ENCODE peak calls at places on chromosomes 5 and 9, in eight cellular contexts. One of them, this sample, is unnamed.

GRCh38 chr5:22669345-22669744 is 183.8 kb downstream of the CDH12 start:
- DNase-seq in nephron progenitor cell: no peak
- DNase-seq in GM20000: no peak
- DNase-seq in kidney: no peak
- DNase-seq in H9: no peak
- DNase-seq in Calu3: no peak
- DNase-seq in mucosa of descending colon: no peak
- DNase-seq in GM10248: no peak
- DNase-seq in this sample: no peak

GRCh38 chr5:1362242-1363015 is 17.5 kb upstream of the CLPTM1L start:
- DNase-seq in mucosa of descending colon: no peak
- DNase-seq in GM10248: no peak
- DNase-seq in kidney: no peak
- DNase-seq in H9: no peak
- DNase-seq in nephron progenitor cell: no peak
- DNase-seq in GM20000: no peak
- DNase-seq in Calu3: no peak
- DNase-seq in this sample: no peak

GRCh38 chr5:33725846-33726245 is 165.9 kb downstream of the ADAMTS12 start:
- DNase-seq in H9: no peak
- DNase-seq in mucosa of descending colon: no peak
- DNase-seq in nephron progenitor cell: no peak
- DNase-seq in Calu3: no peak
- DNase-seq in GM20000: no peak
- DNase-seq in kidney: no peak
- DNase-seq in GM10248: no peak
- DNase-seq in this sample: no peak

GRCh38 chr5:78979899-78980298 is 5.2 kb downstream of the ARSB start:
- DNase-seq in mucosa of descending colon: no peak
- DNase-seq in GM10248: no peak
- DNase-seq in GM20000: no peak
- DNase-seq in kidney: no peak
- DNase-seq in nephron progenitor cell: no peak
- DNase-seq in Calu3: peak
- DNase-seq in H9: no peak
- DNase-seq in this sample: no peak

GRCh38 chr5:65893749-65894430 is 32.5 kb upstream of the ERBIN start:
- DNase-seq in mucosa of descending colon: no peak
- DNase-seq in GM20000: no peak
- DNase-seq in kidney: no peak
- DNase-seq in GM10248: no peak
- DNase-seq in nephron progenitor cell: no peak
- DNase-seq in H9: peak
- DNase-seq in Calu3: no peak
- DNase-seq in this sample: no peak

GRCh38 chr9:33223696-33224095 is 16.3 kb upstream of the SPINK4 start:
- DNase-seq in GM10248: no peak
- DNase-seq in mucosa of descending colon: no peak
- DNase-seq in H9: no peak
- DNase-seq in GM20000: no peak
- DNase-seq in nephron progenitor cell: no peak
- DNase-seq in Calu3: no peak
- DNase-seq in kidney: no peak
- DNase-seq in this sample: no peak

GRCh38 chr5:173495225-173495904 is 121.1 kb downstream of the BOD1 start:
- DNase-seq in mucosa of descending colon: no peak
- DNase-seq in Calu3: no peak
- DNase-seq in GM10248: no peak
- DNase-seq in kidney: no peak
- DNase-seq in H9: peak
- DNase-seq in nephron progenitor cell: no peak
- DNase-seq in GM20000: no peak
- DNase-seq in this sample: no peak

GRCh38 chr5:16160706-16161105 is 18.9 kb downstream of the MARCHF11 start:
- DNase-seq in mucosa of descending colon: peak
- DNase-seq in Calu3: peak
- DNase-seq in GM20000: peak
- DNase-seq in nephron progenitor cell: peak
- DNase-seq in kidney: no peak
- DNase-seq in GM10248: peak
- DNase-seq in H9: peak
- DNase-seq in this sample: peak

GRCh38 chr5:94785111-94785510 is 166.6 kb downstream of the SLF1 start:
- DNase-seq in GM20000: no peak
- DNase-seq in Calu3: no peak
- DNase-seq in GM10248: no peak
- DNase-seq in nephron progenitor cell: no peak
- DNase-seq in H9: no peak
- DNase-seq in kidney: no peak
- DNase-seq in mucosa of descending colon: no peak
- DNase-seq in this sample: no peak

GRCh38 chr9:35673132-35673997 is at the start of gene CA9:
- DNase-seq in nephron progenitor cell: no peak
- DNase-seq in H9: no peak
- DNase-seq in GM20000: no peak
- DNase-seq in kidney: peak
- DNase-seq in mucosa of descending colon: no peak
- DNase-seq in Calu3: no peak
- DNase-seq in GM10248: no peak
- DNase-seq in this sample: peak

GRCh38 chr5:72951850-72952468 is 3.9 kb upstream of the FCHO2 start:
- DNase-seq in nephron progenitor cell: no peak
- DNase-seq in kidney: no peak
- DNase-seq in GM10248: no peak
- DNase-seq in mucosa of descending colon: peak
- DNase-seq in GM20000: no peak
- DNase-seq in H9: no peak
- DNase-seq in Calu3: peak
- DNase-seq in this sample: no peak

GRCh38 chr5:170769898-170770416 is 13.6 kb upstream of the GABRP start:
- DNase-seq in GM20000: no peak
- DNase-seq in H9: no peak
- DNase-seq in GM10248: no peak
- DNase-seq in Calu3: no peak
- DNase-seq in mucosa of descending colon: no peak
- DNase-seq in kidney: no peak
- DNase-seq in nephron progenitor cell: no peak
- DNase-seq in this sample: no peak

GRCh38 chr9:137312852-137313325 is 10.8 kb upstream of the NRARP start:
- DNase-seq in H9: peak
- DNase-seq in nephron progenitor cell: no peak
- DNase-seq in mucosa of descending colon: no peak
- DNase-seq in GM10248: no peak
- DNase-seq in kidney: peak
- DNase-seq in GM20000: no peak
- DNase-seq in Calu3: no peak
- DNase-seq in this sample: peak

GRCh38 chr5:31918739-31919138 is 255.4 kb downstream of the GOLPH3 start:
- DNase-seq in mucosa of descending colon: no peak
- DNase-seq in GM10248: no peak
- DNase-seq in kidney: no peak
- DNase-seq in H9: no peak
- DNase-seq in Calu3: no peak
- DNase-seq in GM20000: no peak
- DNase-seq in nephron progenitor cell: no peak
- DNase-seq in this sample: no peak

GRCh38 chr5:103800728-103801127 is 238.1 kb upstream of the NUDT12 start:
- DNase-seq in GM20000: no peak
- DNase-seq in kidney: no peak
- DNase-seq in nephron progenitor cell: no peak
- DNase-seq in mucosa of descending colon: no peak
- DNase-seq in H9: no peak
- DNase-seq in GM10248: no peak
- DNase-seq in Calu3: no peak
- DNase-seq in this sample: no peak

GRCh38 chr5:94793113-94793815 is 174.8 kb downstream of the SLF1 start:
- DNase-seq in Calu3: no peak
- DNase-seq in GM20000: peak
- DNase-seq in mucosa of descending colon: peak
- DNase-seq in nephron progenitor cell: no peak
- DNase-seq in H9: no peak
- DNase-seq in GM10248: peak
- DNase-seq in kidney: no peak
- DNase-seq in this sample: no peak

GRCh38 chr5:50325237-50325832 is 115.8 kb downstream of the EMB start:
- DNase-seq in Calu3: peak
- DNase-seq in GM20000: peak
- DNase-seq in mucosa of descending colon: peak
- DNase-seq in GM10248: peak
- DNase-seq in H9: no peak
- DNase-seq in nephron progenitor cell: peak
- DNase-seq in kidney: no peak
- DNase-seq in this sample: no peak

GRCh38 chr5:90562331-90562730 is 3.7 kb downstream of the ADGRV1 start:
- DNase-seq in kidney: no peak
- DNase-seq in GM10248: no peak
- DNase-seq in Calu3: no peak
- DNase-seq in H9: no peak
- DNase-seq in nephron progenitor cell: peak
- DNase-seq in GM20000: no peak
- DNase-seq in mucosa of descending colon: no peak
- DNase-seq in this sample: no peak

GRCh38 chr5:159174511-159175168 is 34.7 kb downstream of the RNF145 start:
- DNase-seq in H9: no peak
- DNase-seq in GM10248: no peak
- DNase-seq in kidney: no peak
- DNase-seq in nephron progenitor cell: no peak
- DNase-seq in GM20000: no peak
- DNase-seq in mucosa of descending colon: no peak
- DNase-seq in Calu3: no peak
- DNase-seq in this sample: no peak

GRCh38 chr9:92620870-92621269 is 49.1 kb downstream of the IPPK start:
- DNase-seq in nephron progenitor cell: no peak
- DNase-seq in H9: peak
- DNase-seq in Calu3: no peak
- DNase-seq in kidney: no peak
- DNase-seq in mucosa of descending colon: no peak
- DNase-seq in GM10248: no peak
- DNase-seq in GM20000: no peak
- DNase-seq in this sample: no peak

GRCh38 chr5:54742417-54742889 is 224.9 kb downstream of the SNX18 start:
- DNase-seq in Calu3: peak
- DNase-seq in H9: no peak
- DNase-seq in GM20000: no peak
- DNase-seq in GM10248: no peak
- DNase-seq in nephron progenitor cell: no peak
- DNase-seq in kidney: no peak
- DNase-seq in mucosa of descending colon: peak
- DNase-seq in this sample: no peak

GRCh38 chr5:168706655-168707069 is 127.5 kb upstream of the PANK3 start:
- DNase-seq in GM20000: no peak
- DNase-seq in H9: peak
- DNase-seq in kidney: no peak
- DNase-seq in Calu3: peak
- DNase-seq in mucosa of descending colon: no peak
- DNase-seq in nephron progenitor cell: peak
- DNase-seq in GM10248: no peak
- DNase-seq in this sample: no peak
- TF ChIP-seq CTCF in GM20000: no peak
- TF ChIP-seq CTCF in H9: peak
- TF ChIP-seq CTCF in kidney: peak
- TF ChIP-seq CTCF in Calu3: peak
- TF ChIP-seq CTCF in mucosa of descending colon: no peak
- TF ChIP-seq CTCF in nephron progenitor cell: peak
- TF ChIP-seq CTCF in GM10248: peak
- TF ChIP-seq CTCF in this sample: no peak

DNA sequence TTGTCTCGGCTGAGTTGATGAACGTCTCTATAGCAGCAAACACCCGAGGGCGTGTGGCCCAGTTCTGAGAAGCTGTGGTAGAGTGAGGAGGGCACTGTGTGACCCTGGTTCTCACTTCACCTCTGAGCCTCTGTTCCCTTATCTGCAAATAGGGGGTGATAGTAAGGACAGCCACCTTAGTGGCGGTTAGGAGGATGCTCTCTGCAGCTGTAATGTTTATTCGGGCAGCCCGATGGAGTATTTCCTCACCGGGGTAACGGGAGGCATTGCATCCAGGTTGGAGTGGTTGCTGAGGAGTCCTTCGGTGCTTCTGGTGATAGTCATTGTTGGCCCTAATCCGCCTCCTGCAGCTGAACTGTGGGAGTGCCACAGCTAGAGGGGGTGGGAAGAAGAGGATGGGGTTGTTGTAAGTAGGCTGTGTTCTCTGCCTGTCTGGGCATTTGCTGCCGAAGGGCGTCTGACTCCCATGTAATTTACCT is 13.9 kb downstream of the PRRC2B start:
- DNase-seq in Calu3: no peak
- DNase-seq in mucosa of descending colon: no peak
- DNase-seq in nephron progenitor cell: no peak
- DNase-seq in H9: peak
- DNase-seq in GM20000: no peak
- DNase-seq in kidney: no peak
- DNase-seq in GM10248: no peak
- DNase-seq in this sample: no peak
- TF ChIP-seq CTCF in Calu3: no peak
- TF ChIP-seq CTCF in mucosa of descending colon: no peak
- TF ChIP-seq CTCF in nephron progenitor cell: no peak
- TF ChIP-seq CTCF in H9: peak
- TF ChIP-seq CTCF in GM20000: no peak
- TF ChIP-seq CTCF in kidney: peak
- TF ChIP-seq CTCF in GM10248: no peak
- TF ChIP-seq CTCF in this sample: no peak

GRCh38 chr5:126600631-126601511 is at the start of gene PHAX:
- DNase-seq in GM20000: peak
- DNase-seq in nephron progenitor cell: peak
- DNase-seq in Calu3: peak
- DNase-seq in mucosa of descending colon: peak
- DNase-seq in kidney: peak
- DNase-seq in H9: peak
- DNase-seq in GM10248: peak
- DNase-seq in this sample: peak
- TF ChIP-seq CTCF in GM20000: peak
- TF ChIP-seq CTCF in nephron progenitor cell: peak
- TF ChIP-seq CTCF in Calu3: peak
- TF ChIP-seq CTCF in mucosa of descending colon: peak
- TF ChIP-seq CTCF in kidney: peak
- TF ChIP-seq CTCF in H9: peak
- TF ChIP-seq CTCF in GM10248: peak
- TF ChIP-seq CTCF in this sample: peak

DNA sequence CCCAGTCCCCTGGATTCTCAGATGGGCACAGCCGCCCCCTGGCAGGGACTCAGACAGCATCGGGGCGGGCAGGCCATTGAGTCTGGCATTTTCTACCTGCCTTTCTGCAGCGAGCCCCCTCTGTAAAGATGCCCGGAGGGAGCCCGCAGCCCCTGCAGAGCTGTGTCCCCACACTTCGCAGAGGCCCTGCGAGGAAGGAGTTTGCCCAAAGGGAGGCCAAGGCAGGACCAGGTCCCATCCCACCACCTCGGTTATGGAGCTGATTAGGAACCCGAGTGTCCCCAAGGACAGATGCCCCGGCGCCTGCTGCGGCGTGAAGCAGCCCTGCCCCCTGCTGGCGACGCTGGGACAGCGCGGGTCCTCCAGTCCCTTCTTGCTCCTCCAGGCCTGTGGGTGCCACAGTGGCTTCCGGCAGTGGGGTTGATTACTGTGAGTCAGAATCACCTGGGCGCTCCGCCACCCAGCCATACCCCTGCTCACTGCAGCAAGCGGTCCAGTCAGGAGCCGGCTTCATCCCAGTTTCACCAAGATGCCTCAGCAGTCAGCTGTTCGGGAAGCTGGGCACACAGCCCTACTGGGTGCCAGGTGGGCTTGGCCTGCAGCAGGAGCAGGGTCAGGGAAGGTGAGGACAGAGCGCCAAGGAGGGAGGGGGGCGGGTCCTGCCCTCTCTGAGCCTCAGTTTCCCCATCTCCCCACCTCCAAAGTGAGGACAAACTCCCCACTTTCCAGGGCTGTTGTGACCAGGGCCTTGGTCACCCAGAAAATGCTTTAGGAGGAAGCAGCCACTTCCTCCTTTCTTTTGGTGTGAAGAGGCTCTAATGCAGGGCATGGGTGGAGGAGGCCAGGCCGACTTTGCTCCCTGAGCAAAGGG is 117.1 kb downstream of the RXRA start:
- DNase-seq in nephron progenitor cell: peak
- DNase-seq in H9: peak
- DNase-seq in Calu3: peak
- DNase-seq in mucosa of descending colon: peak
- DNase-seq in GM10248: peak
- DNase-seq in GM20000: peak
- DNase-seq in kidney: peak
- DNase-seq in this sample: peak
- TF ChIP-seq CTCF in nephron progenitor cell: peak
- TF ChIP-seq CTCF in H9: peak
- TF ChIP-seq CTCF in Calu3: peak
- TF ChIP-seq CTCF in mucosa of descending colon: peak
- TF ChIP-seq CTCF in GM10248: peak
- TF ChIP-seq CTCF in GM20000: peak
- TF ChIP-seq CTCF in kidney: peak
- TF ChIP-seq CTCF in this sample: peak

This sample was measured in pancreas.